ENCODE peak calls at places on chromosomes 11 and 22, in six cellular contexts. Y, A, K, J, G and Z are unnamed samples.

GRCh38 chr11:2807276-2807681 is 78.3 kb downstream of the CDKN1C start:
- DNase-seq in Y (no peak), K (no peak), G (no peak), J (peak; percentile 88), A (no peak), Z (no peak)

GRCh38 chr11:131370090-131370751 is at the start of gene NTM:
- DNase-seq in Y (no peak), A (no peak), G (peak; percentile 51), K (no peak), J (peak; percentile 63), Z (no peak)

GRCh38 chr22:38829485-38829884 is 14.3 kb downstream of the NPTXR start:
- DNase-seq in A (no peak), Y (no peak), G (no peak), J (no peak), K (no peak), Z (no peak)

GRCh38 chr11:123472236-123472935 is 42.3 kb downstream of the GRAMD1B start:
- DNase-seq in G (no peak), K (no peak), J (no peak), Y (no peak), A (no peak), Z (no peak)

GRCh38 chr11:116275634-116276033 is 497.2 kb downstream of the BUD13 start:
- DNase-seq in Y (no peak), K (no peak), A (no peak), G (no peak), J (no peak), Z (no peak)

GRCh38 chr11:71384561-71384960 is 63.6 kb downstream of the DHCR7 start:
- DNase-seq in J (no peak), Y (no peak), G (no peak), A (no peak), K (no peak), Z (no peak)

GRCh38 chr11:120651836-120652235 is 140.3 kb downstream of the GRIK4 start:
- DNase-seq in Y (no peak), J (no peak), A (no peak), G (no peak), K (no peak), Z (no peak)

GRCh38 chr11:77064648-77065217 is 2.0 kb upstream of the CAPN5 start:
- DNase-seq in K (no peak), G (no peak), Y (no peak), A (no peak), J (no peak), Z (no peak)

GRCh38 chr11:78230161-78230877 is 41.6 kb downstream of the USP35 start:
- DNase-seq in J (no peak), G (no peak), K (no peak), Y (no peak), A (no peak), Z (no peak)

GRCh38 chr22:45007247-45007945 is 2.4 kb downstream of the PHF21B start:
- DNase-seq in G (peak; percentile 94), K (no peak), A (no peak), Y (no peak), J (peak; percentile 27), Z (no peak)

GRCh38 chr11:93403930-93404329 is 73.4 kb downstream of the DEUP1 start:
- DNase-seq in K (no peak), A (no peak), J (no peak), Y (no peak), G (no peak), Z (no peak)

GRCh38 chr22:37194750-37195149 is 6.7 kb upstream of the C1QTNF6 start:
- DNase-seq in Y (no peak), J (no peak), A (no peak), G (no peak), K (no peak), Z (no peak)

GRCh38 chr11:57493507-57494503 is 21.7 kb downstream of the SLC43A1 start:
- DNase-seq in Y (no peak), J (peak; percentile 86), G (peak; percentile 65), A (peak; percentile 48), K (peak; percentile 55), Z (no peak)

GRCh38 chr22:21972293-21972779 is 10.3 kb downstream of the TOP3B start:
- DNase-seq in Y (no peak), G (peak; percentile 49), J (no peak), A (peak; percentile 47), K (no peak), Z (no peak)

GRCh38 chr11:81059356-81059755 is 1618.5 kb upstream of the TENM4 start:
- DNase-seq in J (no peak), Y (no peak), A (no peak), K (no peak), G (no peak), Z (no peak)

GRCh38 chr11:67433536-67434394 is 3.7 kb downstream of the PTPRCAP start:
- DNase-seq in A (no peak), J (no peak), G (no peak), K (no peak), Y (no peak), Z (no peak)

GRCh38 chr11:33664829-33665228 is 35.8 kb downstream of the C11orf91 start:
- DNase-seq in J (no peak), K (no peak), G (no peak), Y (no peak), A (no peak), Z (no peak)

GRCh38 chr11:65417702-65418430 is 4.7 kb upstream of the NEAT1 start:
- DNase-seq in K (peak; percentile 33), A (peak; percentile 46), Y (no peak), J (peak; percentile 59), G (peak; percentile 46), Z (no peak)

GRCh38 chr22:45454260-45454659 is 40.8 kb downstream of the RIBC2 start:
- DNase-seq in J (no peak), G (no peak), A (no peak), Y (no peak), K (no peak), Z (no peak)

GRCh38 chr11:118163494-118163893 is 10.9 kb upstream of the SCN4B start:
- DNase-seq in G (no peak), J (no peak), Y (no peak), K (no peak), A (no peak), Z (no peak)

GRCh38 chr11:67266424-67267187 is at the start of gene GRK2:
- DNase-seq in Y (no peak), K (no peak), G (peak; percentile 79), J (peak; percentile 60), A (no peak), Z (no peak)

GRCh38 chr22:44098021-44098739 is 74.1 kb downstream of the PARVB start:
- DNase-seq in Y (no peak), G (no peak), J (no peak), K (no peak), A (no peak), Z (no peak)

GRCh38 chr11:131511794-131512193 is 141.4 kb downstream of the NTM start:
- DNase-seq in A (peak; percentile 20), G (peak; percentile 54), Y (no peak), J (peak; percentile 50), K (no peak), Z (no peak)

GRCh38 chr22:49035818-49036457 is 791.7 kb downstream of the BRD1 start:
- DNase-seq in Y (no peak), G (peak; percentile 36), J (no peak), A (no peak), K (no peak), Z (no peak)

GRCh38 chr22:45129703-45130524 is 33.8 kb upstream of the NUP50 start:
- DNase-seq in J (no peak), A (no peak), G (no peak), K (no peak), Y (no peak), Z (no peak)

GRCh38 chr11:66335531-66336233 is 552 bp downstream of the RIN1 start:
- DNase-seq in G (peak; percentile 45), K (no peak), A (peak; percentile 53), J (no peak), Y (no peak), Z (no peak)

GRCh38 chr11:2072551-2073261 is 66.5 kb downstream of the IGF2 start:
- DNase-seq in A (no peak), G (no peak), J (no peak), Y (no peak), K (no peak), Z (no peak)

GRCh38 chr11:73196576-73196975 is 21.5 kb upstream of the P2RY2 start:
- DNase-seq in G (no peak), J (no peak), A (no peak), K (no peak), Y (no peak), Z (no peak)
- H3K4me3 ChIP-seq in G (no peak overlapping the region), J (no peak overlapping the region), A (no peak overlapping the region), K (no peak overlapping the region), Y (no peak overlapping the region), Z (no peak overlapping the region)

GRCh38 chr11:5694642-5695041 is 5.1 kb downstream of the TRIM22 start:
- DNase-seq in A (no peak), Y (no peak), K (no peak), G (no peak), J (no peak), Z (no peak)

GRCh38 chr11:5690736-5691135 is 1.1 kb downstream of the TRIM22 start:
- DNase-seq in A (no peak), Y (no peak), G (no peak), J (no peak), K (no peak), Z (no peak)

GRCh38 chr11:5689551-5689983 is at the start of gene TRIM22:
- DNase-seq in J (no peak), K (peak; percentile 64), G (no peak), A (peak; percentile 63), Y (no peak), Z (peak; percentile 89)

GRCh38 chr11:5690216-5690615 is 626 bp downstream of the TRIM22 start:
- DNase-seq in A (no peak), Y (no peak), K (no peak), G (no peak), J (no peak), Z (no peak)

DNA sequence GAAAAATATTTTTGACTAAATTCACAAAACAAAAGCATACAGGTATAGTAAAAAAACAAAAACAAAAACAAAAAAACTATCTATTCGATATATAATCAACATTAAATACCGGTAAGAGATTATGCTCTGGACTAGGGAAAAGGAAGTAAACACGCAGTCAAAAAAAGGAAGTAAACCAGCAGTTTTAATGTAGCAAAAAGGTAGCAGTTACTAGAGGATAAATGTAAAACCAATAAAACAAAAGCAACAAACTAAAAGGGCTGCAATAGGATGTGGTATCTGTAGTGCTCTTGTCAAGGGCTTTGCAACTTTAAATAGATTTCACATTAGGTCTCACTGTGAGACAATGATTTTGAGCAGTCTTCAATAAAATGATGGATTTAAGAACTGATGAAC is 2.4 kb downstream of the TRIM22 start:
- DNase-seq in J (no peak), K (no peak), A (no peak), Y (no peak), G (no peak), Z (no peak)
- H3K4me3 ChIP-seq in J (no peak overlapping the region), K (peak overlapping the region; percentile 81), A (no peak overlapping the region), Y (no peak overlapping the region), G (no peak overlapping the region), Z (peak overlapping the region; percentile 62)

GRCh38 chr22:35995345-35995744 is 33.3 kb downstream of the RBFOX2 start:
- DNase-seq in Y (no peak), G (no peak), J (no peak), A (no peak), K (no peak), Z (no peak)
- H3K4me3 ChIP-seq in Y (peak overlapping the region; percentile 35), G (no peak overlapping the region), J (no peak overlapping the region), A (no peak overlapping the region), K (no peak overlapping the region), Z (no peak overlapping the region)

DNA sequence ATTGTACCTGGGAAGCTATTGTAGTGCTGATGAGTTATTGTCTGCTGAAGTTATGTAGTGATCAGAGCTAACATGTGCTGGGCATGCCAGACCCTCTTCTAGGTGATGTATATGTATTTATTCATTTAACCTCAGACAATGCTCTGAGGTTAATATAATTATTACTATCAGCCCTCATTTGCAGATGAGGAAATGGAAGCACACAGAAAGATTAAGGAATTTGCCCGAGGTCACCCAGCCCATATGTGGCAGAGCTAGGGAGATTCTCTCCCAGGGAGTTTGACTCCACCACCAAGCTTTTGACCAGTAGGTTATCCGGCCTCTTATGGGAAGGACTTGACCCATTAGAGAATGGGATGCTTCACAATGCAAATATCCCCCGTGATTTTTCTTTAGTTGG is 114.2 kb upstream of the NAV2 start:
- DNase-seq in Y (no peak), K (no peak), J (no peak), G (no peak), A (no peak), Z (no peak)
- H3K4me3 ChIP-seq in Y (no peak overlapping the region), K (no peak overlapping the region), J (no peak overlapping the region), G (no peak overlapping the region), A (no peak overlapping the region), Z (no peak overlapping the region)